ENCODE peak calls at places on chromosomes 12 and 14, in six cellular contexts. W is endodermal cell; X is H1; E is heart left ventricle; M is CD8-positive, alpha-beta T cell; Q is stomach. F is an unnamed sample.

GRCh38 chr12:32864731-32865130 is 31.8 kb downstream of the PKP2 start:
- DNase-seq in X (no peak), Q (no peak), W (no peak), M (no peak), E (no peak), F (no peak)

GRCh38 chr12:124369055-124369900 is 74.4 kb downstream of the RFLNA start:
- DNase-seq in E (peak; percentile 93), Q (peak; percentile 96), M (no peak), W (no peak), X (no peak), F (peak; percentile 96)

GRCh38 chr12:122852336-122853275 is 17.3 kb downstream of the HIP1R start:
- DNase-seq in X (no peak), E (no peak), M (no peak), W (peak; percentile 49), Q (no peak), F (no peak)

GRCh38 chr14:102591372-102591943 is 991 bp upstream of the RCOR1 start:
- DNase-seq in Q (peak; percentile 28), X (no peak), M (no peak), E (peak; percentile 66), W (peak; percentile 77), F (peak; percentile 79)

GRCh38 chr14:63922696-63923421 is 70.1 kb downstream of the SYNE2 start:
- DNase-seq in M (no peak), Q (peak; percentile 75), E (no peak), X (no peak), W (no peak), F (no peak)

GRCh38 chr12:15956010-15956409 is 44.9 kb downstream of the DERA start:
- DNase-seq in E (no peak), Q (no peak), M (no peak), W (no peak), X (no peak), F (no peak)

GRCh38 chr12:52018448-52019122 is 11.8 kb downstream of the TAMALIN start:
- DNase-seq in E (no peak), Q (no peak), M (no peak), W (no peak), X (no peak), F (peak; percentile 62)

GRCh38 chr14:53947452-53948180 is 9.0 kb downstream of the BMP4 start:
- DNase-seq in X (no peak), W (no peak), E (no peak), M (no peak), Q (no peak), F (no peak)

GRCh38 chr12:93853698-93854478 is 176.7 kb downstream of the CRADD start:
- DNase-seq in W (no peak), E (no peak), M (no peak), X (no peak), Q (no peak), F (no peak)

GRCh38 chr12:28622416-28622815 is 432.2 kb downstream of the CCDC91 start:
- DNase-seq in E (no peak), Q (no peak), W (no peak), X (no peak), M (no peak), F (no peak)

GRCh38 chr14:26765768-26766550 is 168.1 kb upstream of the NOVA1 start:
- DNase-seq in W (no peak), Q (no peak), M (no peak), X (no peak), E (peak; percentile 29), F (no peak)

GRCh38 chr12:123064356-123064755 is 83.9 kb downstream of the ARL6IP4 start:
- DNase-seq in Q (no peak), X (no peak), W (no peak), M (no peak), E (peak; percentile 82), F (peak; percentile 80)

GRCh38 chr12:54239568-54239967 is 40.4 kb downstream of the CBX5 start:
- DNase-seq in X (no peak), W (no peak), E (no peak), M (no peak), Q (no peak), F (no peak)

GRCh38 chr12:15453613-15454012 is 131.3 kb downstream of the PTPRO start:
- DNase-seq in M (no peak), W (no peak), X (no peak), E (no peak), Q (no peak), F (no peak)

GRCh38 chr14:96511146-96511545 is 9.0 kb downstream of the PAPOLA start:
- DNase-seq in E (no peak), X (no peak), W (no peak), Q (no peak), M (no peak), F (no peak)

GRCh38 chr14:85527006-85527405 is 2.9 kb upstream of the FLRT2 start:
- DNase-seq in M (no peak), X (no peak), Q (no peak), E (no peak), W (no peak), F (no peak)

GRCh38 chr14:23183479-23183878 is at the start of gene SLC7A8:
- DNase-seq in E (peak; percentile 53), M (no peak), X (no peak), Q (peak; percentile 71), W (peak; percentile 83), F (no peak)

GRCh38 chr12:253116-253831 is 9.4 kb downstream of the SLC6A13 start:
- DNase-seq in X (no peak), E (no peak), M (no peak), Q (no peak), W (peak; percentile 43), F (no peak)

GRCh38 chr12:109462868-109463692 is 14.0 kb downstream of the KCTD10 start:
- DNase-seq in E (peak; percentile 86), W (peak; percentile 81), M (no peak), Q (peak; percentile 64), X (no peak), F (peak; percentile 93)

GRCh38 chr14:77707355-77707723 is 484 bp downstream of the ALKBH1 start:
- DNase-seq in Q (no peak), X (no peak), M (no peak), E (no peak), W (peak; percentile 63), F (no peak)

GRCh38 chr12:49626169-49626835 is 2.9 kb downstream of the PRPF40B start:
- DNase-seq in X (no peak), W (peak; percentile 36), E (no peak), Q (no peak), M (no peak), F (no peak)

GRCh38 chr14:76304536-76305473 is 71.1 kb upstream of the ESRRB start:
- DNase-seq in M (no peak), E (no peak), Q (no peak), X (no peak), W (peak; percentile 26), F (no peak)

GRCh38 chr12:122422769-122423257 is 344 bp upstream of the CLIP1 start:
- DNase-seq in M (no peak), X (no peak), E (peak; percentile 25), Q (no peak), W (peak; percentile 89), F (no peak)

GRCh38 chr14:101102875-101103274 is 199.4 kb upstream of the RTL1 start:
- DNase-seq in X (no peak), W (peak; percentile 54), Q (no peak), M (no peak), E (no peak), F (no peak)

DNA sequence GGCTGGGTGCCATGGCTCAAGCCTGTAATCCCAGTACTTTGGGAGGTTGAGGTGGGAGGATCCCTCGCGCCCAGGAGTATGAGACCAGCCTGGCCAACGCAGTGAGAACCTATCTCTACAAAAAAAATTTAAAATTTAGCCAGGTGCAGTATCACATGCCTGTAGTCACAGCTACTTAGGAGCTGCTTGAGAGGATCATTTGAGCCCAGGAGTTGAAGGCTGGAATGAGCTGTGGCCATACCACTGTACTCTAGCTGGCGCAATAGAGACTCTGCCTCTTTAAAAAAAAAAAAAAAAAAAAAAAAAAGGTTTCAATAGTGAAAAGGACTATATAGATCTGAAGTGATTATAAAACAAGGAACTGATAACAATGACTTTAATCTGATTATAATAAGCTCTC is 13.5 kb downstream of the PSMA3 start:
- DNase-seq in M (no peak), E (no peak), Q (no peak), X (no peak), W (no peak), F (no peak)
- TF ChIP-seq CTCF in M (no peak), E (no peak), Q (no peak), X (no peak), W (peak; percentile 51), F (no peak)

GRCh38 chr12:58916153-58916709 is 4.1 kb downstream of the LRIG3 start:
- DNase-seq in M (no peak), E (no peak), W (no peak), X (no peak), Q (no peak), F (no peak)
- H3K4me3 ChIP-seq in M (no peak overlapping the region), E (no peak overlapping the region), W (peak overlapping the region; percentile 95), X (no peak overlapping the region), Q (peak overlapping the region; percentile 85), F (peak overlapping the region; percentile 90)

GRCh38 chr14:28308727-28309126 is 457.9 kb upstream of the FOXG1 start:
- DNase-seq in X (no peak), E (no peak), M (no peak), Q (no peak), W (no peak), F (no peak)
- H3K27ac ChIP-seq in X (no peak overlapping the region), E (no peak overlapping the region), M (no peak overlapping the region), Q (no peak overlapping the region), W (peak overlapping the region; percentile 12), F (no peak overlapping the region)

DNA sequence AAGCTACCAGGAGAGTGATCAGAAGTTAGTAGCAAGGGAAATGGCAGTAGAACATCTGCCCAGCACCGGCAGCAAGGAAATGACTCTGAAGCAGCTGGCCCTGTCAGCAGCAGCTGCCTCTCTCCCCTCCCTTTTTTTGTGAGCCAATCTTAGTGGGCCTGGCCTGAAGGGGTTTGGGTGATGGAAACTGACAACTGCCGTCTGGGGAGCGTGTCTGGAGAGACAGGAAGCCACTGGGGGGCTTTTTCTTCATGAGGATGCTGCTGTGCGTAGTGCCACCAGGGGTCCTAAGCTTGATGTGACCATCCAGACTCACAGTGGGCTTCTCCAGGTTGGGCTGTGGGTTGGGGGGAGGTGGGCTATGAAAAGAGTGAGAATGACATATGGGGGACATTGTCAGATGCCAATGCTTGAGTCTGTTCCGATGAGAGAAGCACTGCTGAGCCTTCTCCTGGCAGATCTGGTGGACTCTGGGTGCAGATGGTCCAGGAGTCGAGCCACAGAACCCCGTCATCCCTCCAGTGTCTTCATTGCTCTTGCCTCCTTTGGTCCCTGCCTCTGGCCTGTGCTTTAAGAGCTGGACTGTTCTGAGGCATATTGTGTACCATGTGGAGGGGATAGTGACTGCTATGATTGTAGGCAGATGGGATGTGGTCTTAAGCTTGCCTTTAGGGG is 87.6 kb upstream of the HIF1A start:
- DNase-seq in W (peak; percentile 67), Q (no peak), X (no peak), M (no peak), E (no peak), F (no peak)
- TF ChIP-seq CTCF in W (peak; percentile 65), Q (no peak), X (peak; percentile 43), M (no peak), E (no peak), F (no peak)

GRCh38 chr14:91264151-91265150 is 19.9 kb upstream of the GPR68 start:
- DNase-seq in X (no peak), M (no peak), W (peak; percentile 77), E (no peak), Q (peak; percentile 57), F (no peak)
- H3K4me3 ChIP-seq in X (peak overlapping the region; percentile 50), M (no peak overlapping the region), W (peak overlapping the region; percentile 73), E (peak overlapping the region; percentile 25), Q (peak overlapping the region; percentile 46), F (peak overlapping the region; percentile 73)

F was measured in coronary artery.